ENCODE peak calls at places on chromosomes 1 and 21, in seven cellular contexts. M is IMR-90, E is H9, Z is neuronal stem cell, P is mesendoderm, A is H1, G is trophoblast cell. Y is an unnamed sample.
A peak's percentile ranks its signal among the peaks of the same experiment; 100 is the strongest.

GRCh38 chr21:41945982-41946381 is 7.8 kb downstream of the C2CD2 start:
- DNase-seq in E (no peak), G (no peak), A (no peak), Z (no peak), P (no peak), M (no peak), Y (no peak)

GRCh38 chr1:201329801-201330200 is 46.5 kb downstream of the PKP1 start:
- DNase-seq in A (no peak), E (no peak), Z (no peak), G (no peak), P (no peak), M (peak; percentile 20), Y (peak; percentile 17)

GRCh38 chr1:174656409-174657059 is 208.8 kb downstream of the GPR52 start:
- DNase-seq in M (no peak), Z (no peak), A (no peak), E (no peak), P (no peak), G (no peak), Y (no peak)

GRCh38 chr1:156436319-156437043 is 64.1 kb downstream of the MEF2D start:
- DNase-seq in G (no peak), P (peak; percentile 51), A (peak; percentile 73), Z (no peak), E (peak; percentile 52), M (no peak), Y (no peak)

GRCh38 chr1:80023366-80023765 is 1016.8 kb upstream of the ADGRL4 start:
- DNase-seq in A (no peak), P (no peak), M (no peak), E (no peak), G (no peak), Z (no peak), Y (no peak)

GRCh38 chr1:230120949-230121381 is 53.9 kb downstream of the GALNT2 start:
- DNase-seq in A (peak; percentile 77), G (peak; percentile 45), E (no peak), M (no peak), P (peak; percentile 57), Z (no peak), Y (peak; percentile 44)

GRCh38 chr1:168032048-168032447 is 95.2 kb upstream of the MPC2 start:
- DNase-seq in E (no peak), G (no peak), M (no peak), A (no peak), P (no peak), Z (no peak), Y (no peak)

GRCh38 chr1:44512313-44512885 is 107.3 kb downstream of the RNF220 start:
- DNase-seq in G (no peak), A (no peak), E (no peak), Z (no peak), M (no peak), P (peak; percentile 81), Y (no peak)

GRCh38 chr1:178282949-178283367 is 189.1 kb downstream of the RASAL2 start:
- DNase-seq in Z (no peak), M (peak; percentile 86), G (no peak), P (peak; percentile 72), E (no peak), A (no peak), Y (peak; percentile 80)

GRCh38 chr1:53625766-53626520 is 113.0 kb downstream of the GLIS1 start:
- DNase-seq in M (peak; percentile 13), P (no peak), Z (no peak), G (no peak), E (peak; percentile 15), A (peak; percentile 28), Y (no peak)

GRCh38 chr1:159909381-159909780 is 9.4 kb upstream of the CFAP45 start:
- DNase-seq in Z (no peak), M (no peak), A (no peak), G (peak; percentile 65), E (no peak), P (peak; percentile 85), Y (peak; percentile 66)

GRCh38 chr1:155185783-155186265 is 12.2 kb downstream of the TRIM46 start:
- DNase-seq in G (no peak), P (no peak), Z (no peak), M (no peak), A (peak; percentile 58), E (no peak), Y (no peak)

GRCh38 chr1:7223334-7224080 is 438.3 kb downstream of the CAMTA1 start:
- DNase-seq in E (no peak), Z (no peak), M (peak; percentile 97), A (no peak), P (no peak), G (no peak), Y (peak; percentile 40)

GRCh38 chr1:54805981-54806381 is 4.9 kb upstream of the TTC22 start:
- DNase-seq in M (no peak), P (no peak), G (no peak), E (peak; percentile 31), A (no peak), Z (no peak), Y (no peak)

GRCh38 chr21:43740497-43741156 is 21.7 kb downstream of the PDXK start:
- DNase-seq in A (peak; percentile 69), G (peak; percentile 89), P (peak; percentile 93), Z (peak; percentile 53), E (peak; percentile 91), M (no peak), Y (peak; percentile 89)

GRCh38 chr1:62774971-62775578 is 8.9 kb upstream of the ATG4C start:
- DNase-seq in E (no peak), A (no peak), G (peak; percentile 81), Z (no peak), P (peak; percentile 80), M (no peak), Y (no peak)

GRCh38 chr21:41894922-41895557 is 15.9 kb upstream of the PRDM15 start:
- DNase-seq in G (peak; percentile 71), A (no peak), Z (no peak), P (peak; percentile 18), E (no peak), M (peak; percentile 91), Y (peak; percentile 49)

GRCh38 chr1:157226739-157227138 is 88.5 kb upstream of the ETV3 start:
- DNase-seq in Z (no peak), A (no peak), E (no peak), G (no peak), M (no peak), P (no peak), Y (no peak)

GRCh38 chr21:15370576-15370975 is 305.8 kb upstream of the NRIP1 start:
- DNase-seq in P (no peak), M (no peak), Z (no peak), G (no peak), A (no peak), E (no peak), Y (no peak)

GRCh38 chr21:44337428-44337827 is 1.8 kb downstream of the CFAP410 start:
- DNase-seq in P (no peak), G (no peak), E (no peak), A (no peak), M (no peak), Z (no peak), Y (no peak)

DNA sequence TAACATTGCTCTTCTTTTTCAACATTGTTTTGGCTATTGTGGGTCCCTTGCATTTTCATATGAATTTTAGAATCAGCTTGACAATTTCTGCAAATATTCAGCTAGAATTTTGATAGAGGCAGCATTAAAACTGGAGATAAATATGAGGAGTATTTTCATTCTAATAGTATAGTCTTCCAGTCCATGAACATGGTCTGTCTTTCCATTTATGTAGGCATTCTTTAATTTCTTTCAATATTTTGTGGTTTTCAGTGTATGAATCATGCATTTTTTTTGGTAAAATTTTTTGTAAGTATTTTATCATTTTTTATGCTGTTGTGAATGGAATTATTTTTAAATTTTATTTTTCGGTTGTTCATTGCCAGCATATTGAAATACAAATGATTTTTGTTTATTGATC is 97.2 kb downstream of the DNAH14 start:
- DNase-seq in A (no peak), E (no peak), M (no peak), Z (no peak), P (no peak), G (no peak), Y (no peak)
- H4K8ac ChIP-seq in A (no peak overlapping the region), E (no peak overlapping the region), M (no peak overlapping the region), Z (no peak overlapping the region), P (no peak overlapping the region), G (no peak overlapping the region), Y (no peak overlapping the region)

GRCh38 chr1:226882631-226883409 is 12.4 kb downstream of the PSEN2 start:
- DNase-seq in Z (no peak), P (no peak), A (no peak), E (no peak), G (no peak), M (peak; percentile 69), Y (peak; percentile 48)

GRCh38 chr1:226882187-226882586 is 11.8 kb downstream of the PSEN2 start:
- DNase-seq in Z (no peak), A (no peak), E (no peak), G (no peak), P (no peak), M (no peak), Y (no peak)

GRCh38 chr1:226884966-226885820 is 14.8 kb downstream of the PSEN2 start:
- DNase-seq in M (no peak), G (no peak), E (no peak), A (no peak), P (no peak), Z (no peak), Y (no peak)

GRCh38 chr1:226883630-226884029 is 13.2 kb downstream of the PSEN2 start:
- DNase-seq in P (no peak), Z (no peak), G (no peak), M (no peak), A (no peak), E (no peak), Y (no peak)

GRCh38 chr1:226884116-226884515 is 13.7 kb downstream of the PSEN2 start:
- DNase-seq in G (no peak), P (no peak), A (no peak), Z (no peak), E (no peak), M (peak; percentile 7), Y (no peak)
- H4K8ac ChIP-seq in G (no peak overlapping the region), P (no peak overlapping the region), A (no peak overlapping the region), Z (no peak overlapping the region), E (no peak overlapping the region), M (no peak overlapping the region), Y (no peak overlapping the region)

DNA sequence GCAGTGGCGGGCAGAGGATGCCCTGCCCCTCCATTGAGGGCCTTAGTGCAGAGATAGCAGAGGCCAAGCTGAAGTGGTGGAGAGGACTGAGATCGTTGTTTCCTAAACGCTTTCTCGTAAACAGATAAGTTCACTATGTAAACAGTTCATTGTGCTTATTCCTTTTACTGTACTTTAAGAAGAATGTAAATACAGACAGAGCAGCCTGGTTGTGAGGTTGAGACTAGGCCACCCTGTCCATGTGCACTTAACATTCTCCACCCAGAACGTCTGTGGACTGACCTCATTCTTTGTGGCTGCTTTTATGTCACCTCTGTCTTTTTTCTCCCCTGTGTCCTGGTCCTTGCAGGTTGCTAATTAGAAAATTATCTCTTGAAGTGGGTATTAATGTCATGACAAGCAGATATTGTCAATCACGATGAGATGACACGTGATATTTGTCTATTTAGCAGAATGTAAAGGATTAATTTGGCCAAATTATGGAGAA is 8.5 kb downstream of the CENPS start:
- DNase-seq in Z (no peak), M (peak; percentile 32), G (no peak), P (no peak), E (no peak), A (no peak), Y (peak; percentile 78)
- H4K8ac ChIP-seq in Z (no peak overlapping the region), M (no peak overlapping the region), G (no peak overlapping the region), P (no peak overlapping the region), E (no peak overlapping the region), A (no peak overlapping the region), Y (no peak overlapping the region)

DNA sequence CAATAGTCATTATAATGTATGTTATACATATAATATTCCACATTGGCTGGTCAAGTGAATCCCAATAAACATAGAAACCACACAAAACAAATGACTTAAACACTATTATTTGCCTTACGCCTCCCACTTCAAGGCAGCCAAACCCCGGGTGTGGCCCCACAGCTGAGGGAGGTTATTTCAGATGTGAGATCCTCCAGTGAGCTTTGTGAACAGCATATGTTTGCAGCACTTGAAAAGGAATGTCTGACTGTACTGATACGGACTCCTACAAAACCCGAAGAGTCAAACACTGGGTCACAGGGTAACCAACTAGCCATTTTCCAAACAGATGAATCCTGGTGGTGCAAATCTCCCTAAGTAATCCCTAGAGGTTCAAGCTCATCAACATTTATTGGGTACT is 27.1 kb upstream of the DISP1 start:
- DNase-seq in E (no peak), M (no peak), A (no peak), G (no peak), P (no peak), Z (no peak), Y (no peak)
- H4K8ac ChIP-seq in E (no peak overlapping the region), M (no peak overlapping the region), A (no peak overlapping the region), G (no peak overlapping the region), P (no peak overlapping the region), Z (no peak overlapping the region), Y (no peak overlapping the region)

Y was measured in mesenchymal stem cell.